ENCODE peak calls at places on chromosomes 13 and 19, in ten cellular contexts. P, B, G, S, N, L, E, A, O and K are unnamed samples.

GRCh38 chr19:12126707-12127106 is 13.4 kb downstream of the ZNF20 start:
- DNase-seq in P (no peak), B (peak; percentile 47), G (no peak), S (no peak), N (no peak), L (no peak), E (peak; percentile 41), A (no peak), O (no peak), K (no peak)

GRCh38 chr13:37602743-37603381 is 4.3 kb upstream of the POSTN start:
- DNase-seq in P (no peak), B (peak; percentile 63), G (no peak), S (no peak), N (no peak), L (no peak), E (peak; percentile 19), A (no peak), O (no peak), K (no peak)

GRCh38 chr19:10736916-10737551 is 19.2 kb downstream of the DNM2 start:
- DNase-seq in P (no peak), B (no peak), G (peak; percentile 72), S (no peak), N (no peak), L (peak; percentile 70), E (no peak), A (no peak), O (no peak), K (no peak)

GRCh38 chr13:47459512-47459911 is 541.6 kb downstream of the SUCLA2 start:
- DNase-seq in P (no peak), B (peak; percentile 42), G (no peak), S (no peak), N (no peak), L (no peak), E (peak; percentile 1), A (no peak), O (no peak), K (no peak)

GRCh38 chr13:112710855-112711527 is 21.2 kb downstream of the ATP11A start:
- DNase-seq in P (no peak), B (no peak), G (no peak), S (no peak), N (peak; percentile 6), L (no peak), E (no peak), A (no peak), O (no peak), K (no peak)

GRCh38 chr19:49165111-49165750 is 7.6 kb downstream of the TRPM4 start:
- DNase-seq in P (no peak), B (no peak), G (no peak), S (no peak), N (peak; percentile 25), L (no peak), E (no peak), A (no peak), O (no peak), K (no peak)

GRCh38 chr13:102897371-102898138 is 51.7 kb downstream of the ERCC5 start:
- DNase-seq in P (peak; percentile 71), B (no peak), G (no peak), S (no peak), N (no peak), L (no peak), E (no peak), A (no peak), O (no peak), K (no peak)

GRCh38 chr19:19026299-19026971 is 6.9 kb downstream of the SUGP2 start:
- DNase-seq in P (no peak), B (no peak), G (peak; percentile 34), S (no peak), N (no peak), L (no peak), E (peak; percentile 11), A (no peak), O (no peak), K (no peak)

GRCh38 chr19:8512115-8512967 is 1.6 kb downstream of the ZNF414 start:
- DNase-seq in P (no peak), B (peak; percentile 25), G (no peak), S (no peak), N (peak; percentile 43), L (no peak), E (peak; percentile 79), A (no peak), O (no peak), K (no peak)

GRCh38 chr13:112977525-112977924 is 8.5 kb downstream of the MCF2L start:
- DNase-seq in P (no peak), B (no peak), G (no peak), S (no peak), N (no peak), L (no peak), E (no peak), A (no peak), O (no peak), K (no peak)

GRCh38 chr19:23887642-23888041 is 27.0 kb upstream of the ZNF726 start:
- DNase-seq in P (no peak), B (no peak), G (no peak), S (no peak), N (peak; percentile 70), L (no peak), E (no peak), A (no peak), O (no peak), K (no peak)

GRCh38 chr13:84208251-84208650 is 326.0 kb upstream of the SLITRK1 start:
- DNase-seq in P (no peak), B (no peak), G (no peak), S (no peak), N (no peak), L (no peak), E (no peak), A (no peak), O (no peak), K (no peak)

GRCh38 chr19:54478677-54479266 is 5.7 kb upstream of the CDC42EP5 start:
- DNase-seq in P (no peak), B (peak; percentile 63), G (no peak), S (no peak), N (no peak), L (no peak), E (peak; percentile 70), A (no peak), O (no peak), K (no peak)

GRCh38 chr13:49528161-49528560 is 32.4 kb downstream of the PHF11 start:
- DNase-seq in P (no peak), B (no peak), G (no peak), S (no peak), N (no peak), L (no peak), E (no peak), A (no peak), O (no peak), K (no peak)

GRCh38 chr19:48967346-48968178 is 2.5 kb downstream of the FTL start:
- DNase-seq in P (no peak), B (peak; percentile 73), G (peak; percentile 55), S (no peak), N (peak; percentile 42), L (peak; percentile 77), E (no peak), A (no peak), O (no peak), K (no peak)

DNA sequence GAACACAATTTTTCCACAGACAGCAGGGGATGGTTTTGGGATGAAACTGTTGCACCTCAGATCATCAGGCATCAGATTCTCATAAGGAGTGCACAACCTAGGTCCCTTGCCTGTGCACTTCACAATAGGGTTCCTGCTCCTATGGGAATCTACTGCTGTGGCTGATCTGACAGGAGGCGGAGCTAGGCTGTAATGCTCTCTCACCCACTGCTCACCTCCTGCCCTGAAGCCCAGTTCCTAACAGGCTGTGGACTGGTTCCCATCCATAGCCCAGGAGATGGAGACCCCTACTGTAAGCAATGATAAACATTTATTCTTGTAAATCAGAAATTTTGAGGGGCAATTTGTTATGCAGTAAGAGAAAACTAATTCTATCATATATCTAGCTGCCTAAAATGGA is 1234.7 kb downstream of the SLITRK1 start:
- DNase-seq in P (no peak), B (no peak), G (no peak), S (no peak), N (no peak), L (no peak), E (no peak), A (no peak), O (no peak), K (no peak)
- TF ChIP-seq CTCF in P (no peak), B (no peak), G (no peak), S (no peak), N (no peak), L (no peak), E (no peak), A (no peak), O (no peak), K (no peak)

DNA sequence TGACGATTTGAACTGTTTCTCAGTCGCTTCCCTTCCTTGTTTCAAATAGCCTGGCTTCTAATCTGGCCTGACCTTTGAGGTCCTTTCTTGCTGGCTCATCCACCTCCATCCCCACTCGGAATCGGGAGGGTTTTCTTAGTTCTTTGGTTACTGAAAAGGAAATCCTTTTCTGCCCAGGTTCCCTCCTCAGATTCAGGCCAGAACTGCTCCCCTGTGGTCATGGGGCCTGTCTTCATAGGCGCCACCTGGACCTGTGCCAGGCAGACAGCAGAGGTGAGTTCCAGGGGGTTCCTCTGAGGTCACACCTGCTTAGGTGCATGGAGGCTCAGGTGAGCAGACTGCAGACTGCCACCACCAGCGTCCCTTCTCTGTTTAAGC is 62.4 kb downstream of the AKAP11 start:
- DNase-seq in P (no peak), B (no peak), G (no peak), S (no peak), N (no peak), L (no peak), E (no peak), A (no peak), O (no peak), K (no peak)
- TF ChIP-seq CTCF in P (no peak), B (no peak), G (no peak), S (no peak), N (no peak), L (no peak), E (peak; percentile 24), A (no peak), O (peak; percentile 27), K (no peak)

DNA sequence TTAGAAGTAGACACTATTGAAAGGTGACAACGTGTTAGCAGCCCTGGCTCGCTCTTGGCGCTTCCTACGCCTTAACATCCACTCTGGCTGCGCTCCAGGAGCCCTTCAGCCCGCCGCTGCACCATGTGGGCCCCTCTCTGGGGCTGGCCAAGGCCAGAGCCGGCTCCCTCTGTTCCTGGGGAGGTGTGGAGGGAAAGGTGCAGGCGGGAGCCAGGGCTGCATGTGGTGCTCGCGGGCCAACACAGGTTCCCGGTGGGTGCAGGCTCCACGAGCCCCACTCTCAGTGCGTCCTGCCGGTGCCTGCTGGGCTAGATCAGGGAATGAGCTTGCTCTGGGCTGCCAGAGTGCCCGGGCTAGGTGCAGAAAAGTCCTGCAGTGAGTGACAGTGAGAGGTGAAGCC is 1284.3 kb downstream of the OLFM4 start:
- DNase-seq in P (no peak), B (no peak), G (no peak), S (no peak), N (no peak), L (no peak), E (no peak), A (no peak), O (no peak), K (no peak)
- TF ChIP-seq CTCF in P (no peak), B (no peak), G (no peak), S (no peak), N (no peak), L (no peak), E (no peak), A (no peak), O (no peak), K (no peak)

DNA sequence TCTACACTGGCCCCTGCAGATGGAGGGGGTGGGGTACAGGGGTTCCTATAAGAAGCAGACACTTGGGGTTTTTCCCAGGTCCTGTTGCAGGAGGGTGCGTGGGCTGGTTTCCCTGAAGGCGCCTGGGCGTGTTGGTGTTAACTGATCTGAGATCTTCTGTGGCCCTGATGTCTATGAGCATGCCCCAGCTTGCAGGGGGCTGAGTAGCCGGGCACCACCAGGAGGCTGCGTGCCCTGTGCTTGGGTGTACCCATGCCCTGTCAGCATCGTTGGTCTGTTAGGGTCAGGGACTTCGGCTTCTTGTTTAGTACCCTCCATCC is 45.3 kb downstream of the CAPN12 start:
- DNase-seq in P (no peak), B (no peak), G (no peak), S (no peak), N (no peak), L (no peak), E (no peak), A (no peak), O (no peak), K (no peak)
- TF ChIP-seq CTCF in P (no peak), B (no peak), G (no peak), S (no peak), N (no peak), L (no peak), E (no peak), A (no peak), O (no peak), K (no peak)